ENCODE peak calls at places on chromosome 2, in four cellular contexts. I is IMR-90, D is heart left ventricle, W is right lobe of liver. F is an unnamed sample.

GRCh38 chr2:1642066-1642861 is 102.1 kb downstream of the PXDN start:
- DNase-seq in I (peak), D (no peak), W (no peak), F (no peak)

GRCh38 chr2:141065042-141065441 is 1065.8 kb downstream of the LRP1B start:
- DNase-seq in W (no peak), D (no peak), I (no peak), F (no peak)

GRCh38 chr2:223560704-223561435 is 41.3 kb downstream of the SCG2 start:
- DNase-seq in W (no peak), D (no peak), I (peak), F (no peak)

GRCh38 chr2:74399785-74400184 is 19.7 kb upstream of the DCTN1 start:
- DNase-seq in D (no peak), W (no peak), I (peak), F (peak)

GRCh38 chr2:98697651-98698337 is 33.1 kb downstream of the MGAT4A start:
- DNase-seq in D (no peak), I (no peak), W (no peak), F (no peak)

GRCh38 chr2:1782514-1782913 is 38.2 kb upstream of the PXDN start:
- DNase-seq in D (no peak), I (no peak), W (peak), F (no peak)

GRCh38 chr2:75065402-75066008 is 107.1 kb downstream of the POLE4 start:
- DNase-seq in W (no peak), D (no peak), I (peak), F (peak)

GRCh38 chr2:30226144-30227032 is 4.9 kb upstream of the LBH start:
- DNase-seq in D (no peak), W (no peak), I (peak), F (no peak)

GRCh38 chr2:39573276-39573675 is 92.4 kb upstream of the TMEM178A start:
- DNase-seq in D (no peak), I (no peak), W (no peak), F (no peak)

GRCh38 chr2:68251855-68252406 is 401 bp downstream of the PPP3R1 start:
- DNase-seq in I (no peak), W (peak), D (peak), F (peak)

GRCh38 chr2:226915846-226916360 is 80.0 kb downstream of the RHBDD1 start:
- DNase-seq in W (no peak), I (peak), D (no peak), F (no peak)

GRCh38 chr2:129297430-129297829 is 682.0 kb upstream of the RAB6C start:
- DNase-seq in I (no peak), W (no peak), D (no peak), F (no peak)

GRCh38 chr2:72975017-72975416 is 57.7 kb downstream of the EMX1 start:
- DNase-seq in I (no peak), W (no peak), D (no peak), F (no peak)

GRCh38 chr2:53545159-53546055 is 222.2 kb upstream of the CHAC2 start:
- DNase-seq in I (no peak), D (no peak), W (no peak), F (no peak)

GRCh38 chr2:24489942-24490673 is 946 bp upstream of the NCOA1 start:
- DNase-seq in I (peak), D (no peak), W (no peak), F (peak)

GRCh38 chr2:159199236-159199635 is 87.3 kb downstream of the WDSUB1 start:
- DNase-seq in D (no peak), W (no peak), I (no peak), F (no peak)

GRCh38 chr2:18959952-18960717 is 370.8 kb upstream of the NT5C1B start:
- DNase-seq in D (no peak), W (no peak), I (peak), F (no peak)

GRCh38 chr2:96534131-96534530 is 2.4 kb upstream of the ARID5A start:
- DNase-seq in W (no peak), I (no peak), D (no peak), F (no peak)

GRCh38 chr2:55768991-55769390 is 75.3 kb upstream of the PNPT1 start:
- DNase-seq in I (no peak), D (no peak), W (no peak), F (no peak)

GRCh38 chr2:20424300-20425290 is 22.3 kb upstream of the RHOB start:
- DNase-seq in W (peak), D (peak), I (peak), F (peak)
- TF ChIP-seq POLR2A in W (peak), D (no peak), I (peak), F (no peak)

GRCh38 chr2:65227471-65228248 is at the start of gene ACTR2:
- DNase-seq in I (peak), D (peak), W (peak), F (peak)
- TF ChIP-seq POLR2A in I (peak), D (no peak), W (peak), F (peak)

GRCh38 chr2:240991378-240992263 is 6.8 kb upstream of the SNED1 start:
- DNase-seq in W (peak), D (peak), I (peak), F (peak)
- TF ChIP-seq POLR2A in W (no peak), D (no peak), I (no peak), F (no peak)

GRCh38 chr2:237269121-237269875 is 144.7 kb downstream of the COL6A3 start:
- DNase-seq in W (no peak), I (peak), D (no peak), F (no peak)

GRCh38 chr2:237268004-237268708 is 145.8 kb downstream of the COL6A3 start:
- DNase-seq in W (no peak), D (no peak), I (no peak), F (no peak)

GRCh38 chr2:237270556-237270955 is 143.4 kb downstream of the COL6A3 start:
- DNase-seq in W (no peak), D (no peak), I (peak), F (no peak)

GRCh38 chr2:237277151-237277550 is 136.8 kb downstream of the COL6A3 start:
- DNase-seq in I (no peak), D (no peak), W (no peak), F (no peak)

GRCh38 chr2:237271698-237272097 is 142.3 kb downstream of the COL6A3 start:
- DNase-seq in I (peak), W (no peak), D (no peak), F (no peak)
- TF ChIP-seq POLR2A in I (no peak), W (no peak), D (no peak), F (no peak)

GRCh38 chr2:231708773-231709635 is 679 bp downstream of the PTMA start:
- DNase-seq in W (no peak), D (peak), I (peak), F (peak)
- TF ChIP-seq POLR2A in W (no peak), D (no peak), I (peak), F (peak)

GRCh38 chr2:177618270-177619253 is 226.0 kb downstream of the AGPS start:
- DNase-seq in I (peak), D (peak), W (peak), F (peak)
- TF ChIP-seq POLR2A in I (peak), D (no peak), W (no peak), F (peak)

GRCh38 chr2:196160101-196160500 is 11.3 kb downstream of the STK17B start:
- DNase-seq in W (no peak), D (peak), I (peak), F (peak)

GRCh38 chr2:196165016-196165415 is 6.4 kb downstream of the STK17B start:
- DNase-seq in D (no peak), W (no peak), I (no peak), F (no peak)

GRCh38 chr2:196163285-196163684 is 8.1 kb downstream of the STK17B start:
- DNase-seq in I (no peak), D (no peak), W (no peak), F (no peak)

GRCh38 chr2:196160966-196161365 is 10.4 kb downstream of the STK17B start:
- DNase-seq in W (no peak), D (no peak), I (no peak), F (no peak)

GRCh38 chr2:196162586-196163180 is 8.7 kb downstream of the STK17B start:
- DNase-seq in D (no peak), I (no peak), W (no peak), F (no peak)
- TF ChIP-seq POLR2A in D (no peak), I (no peak), W (no peak), F (no peak)

GRCh38 chr2:189661148-189661956 is at the start of gene ASNSD1:
- DNase-seq in D (peak), W (peak), I (peak), F (peak)
- TF ChIP-seq POLR2A in D (peak), W (peak), I (peak), F (peak)

GRCh38 chr2:169584005-169584877 is at the start of gene PPIG:
- DNase-seq in I (peak), W (peak), D (peak), F (peak)
- TF ChIP-seq POLR2A in I (peak), W (peak), D (no peak), F (peak)

GRCh38 chr2:28870146-28870891 is at the start of gene TRMT61B:
- DNase-seq in I (peak), W (peak), D (peak), F (peak)
- TF ChIP-seq POLR2A in I (peak), W (peak), D (no peak), F (peak)